ENCODE peak calls at places on chromosomes 4 and X, in four cellular contexts. D is stomach, O is suprapubic skin, C is A549. A is an unnamed sample.

GRCh38 chrX:22202251-22202650 is 70.5 kb upstream of the CBLL2 start:
- DNase-seq in D (no peak), O (no peak), C (no peak), A (no peak)

GRCh38 chr4:188839704-188840103 is 700.5 kb downstream of the TRIML1 start:
- DNase-seq in D (no peak), O (no peak), C (no peak), A (no peak)

GRCh38 chr4:56696056-56696455 is 15.0 kb upstream of the HOPX start:
- DNase-seq in D (no peak), O (no peak), C (no peak), A (no peak)

GRCh38 chrX:129823115-129823514 is 20.6 kb downstream of the ZDHHC9 start:
- DNase-seq in D (peak; percentile 33), O (no peak), C (peak; percentile 58), A (peak; percentile 24)

GRCh38 chrX:22032084-22032483 is at the start of gene PHEX:
- DNase-seq in D (no peak), O (no peak), C (no peak), A (no peak)

GRCh38 chr4:26741491-26741871 is 119.2 kb upstream of the STIM2 start:
- DNase-seq in D (no peak), O (no peak), C (no peak), A (no peak)

GRCh38 chrX:81866873-81867272 is 665.0 kb downstream of the SH3BGRL start:
- DNase-seq in D (no peak), O (no peak), C (no peak), A (no peak)

GRCh38 chr4:135770505-135770904 is 1568.9 kb upstream of the PABPC4L start:
- DNase-seq in D (no peak), O (no peak), C (no peak), A (no peak)

GRCh38 chrX:115630204-115630603 is 69.2 kb downstream of the PLS3 start:
- DNase-seq in D (no peak), O (no peak), C (no peak), A (no peak)

GRCh38 chr4:11585506-11585905 is 156.8 kb upstream of the HS3ST1 start:
- DNase-seq in D (peak; percentile 27), O (no peak), C (peak; percentile 17), A (peak; percentile 34)

GRCh38 chr4:7803992-7804758 is 135.5 kb downstream of the AFAP1 start:
- DNase-seq in D (peak; percentile 88), O (peak; percentile 90), C (peak; percentile 81), A (peak; percentile 90)

GRCh38 chrX:82362990-82363389 is 1145.1 kb upstream of the POU3F4 start:
- DNase-seq in D (no peak), O (no peak), C (no peak), A (no peak)

GRCh38 chrX:20001615-20002014 is 10.8 kb upstream of the BCLAF3 start:
- DNase-seq in D (no peak), O (no peak), C (no peak), A (no peak)

GRCh38 chrX:123878177-123878576 is 18.3 kb downstream of the XIAP start:
- DNase-seq in D (no peak), O (no peak), C (no peak), A (no peak)

GRCh38 chr4:125529071-125529470 is 214.3 kb downstream of the FAT4 start:
- DNase-seq in D (no peak), O (no peak), C (no peak), A (no peak)

GRCh38 chr4:151644625-151645024 is 116.2 kb downstream of the GATB start:
- DNase-seq in D (no peak), O (no peak), C (peak; percentile 6), A (no peak)

GRCh38 chr4:140092094-140092820 is 61.7 kb downstream of the MAML3 start:
- DNase-seq in D (peak; percentile 43), O (no peak), C (peak; percentile 53), A (no peak)

GRCh38 chr4:107562306-107562705 is 157.7 kb downstream of the PAPSS1 start:
- DNase-seq in D (no peak), O (no peak), C (no peak), A (no peak)

GRCh38 chr4:98955229-98955628 is 26.3 kb upstream of the EIF4E start:
- DNase-seq in D (no peak), O (no peak), C (no peak), A (no peak)

DNA sequence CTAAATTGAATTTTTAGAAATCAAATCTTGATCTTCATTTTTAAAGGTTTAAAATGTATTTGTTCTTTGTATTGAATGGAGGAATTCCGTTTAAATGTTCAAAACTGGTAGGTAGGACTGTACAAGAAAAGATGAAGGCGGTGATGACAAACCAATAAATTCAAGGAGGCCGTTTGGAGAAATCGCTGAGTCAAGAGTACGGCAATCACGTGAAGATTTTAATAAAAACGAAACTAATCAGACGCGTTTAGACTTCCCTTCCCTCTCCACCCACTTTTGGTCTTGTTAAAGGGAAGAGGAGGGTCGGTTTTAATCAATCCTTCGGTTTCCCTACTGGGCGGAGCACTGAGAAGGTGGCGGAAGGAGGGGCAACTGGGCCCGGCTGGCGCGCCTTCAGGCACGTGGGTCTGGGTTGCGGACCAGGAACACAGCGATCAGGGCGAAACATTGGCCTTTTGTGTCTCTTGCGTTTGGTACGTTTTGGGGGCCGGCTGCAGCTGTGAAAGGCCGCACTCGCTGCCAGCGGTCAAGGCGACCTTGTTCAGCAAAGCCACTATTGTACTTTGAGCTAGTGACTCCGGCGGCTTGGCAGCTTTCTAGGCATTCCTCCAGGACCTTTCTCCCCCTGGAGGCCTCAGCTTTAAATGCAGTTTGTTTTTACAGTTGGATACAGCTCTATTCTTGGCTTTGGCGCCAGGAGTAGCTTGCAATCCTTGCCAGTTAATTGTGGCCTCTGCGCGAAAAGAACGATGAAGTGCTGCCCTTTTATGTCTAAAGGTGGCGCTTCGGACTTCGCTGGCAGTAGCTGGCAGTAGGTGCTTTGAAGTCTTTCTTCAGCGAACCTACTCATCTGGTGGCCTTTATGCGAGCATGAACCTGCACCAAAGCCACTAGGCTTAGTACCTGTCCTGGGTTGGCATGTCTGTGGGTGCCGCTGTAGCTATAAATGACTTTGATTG is 16.7 kb upstream of the LAMP2 start:
- DNase-seq in D (peak; percentile 76), O (peak; percentile 81), C (peak; percentile 92), A (peak; percentile 66)
- TF ChIP-seq POLR2A in D (no peak), O (peak; percentile 32), C (peak; percentile 39), A (peak; percentile 35)

DNA sequence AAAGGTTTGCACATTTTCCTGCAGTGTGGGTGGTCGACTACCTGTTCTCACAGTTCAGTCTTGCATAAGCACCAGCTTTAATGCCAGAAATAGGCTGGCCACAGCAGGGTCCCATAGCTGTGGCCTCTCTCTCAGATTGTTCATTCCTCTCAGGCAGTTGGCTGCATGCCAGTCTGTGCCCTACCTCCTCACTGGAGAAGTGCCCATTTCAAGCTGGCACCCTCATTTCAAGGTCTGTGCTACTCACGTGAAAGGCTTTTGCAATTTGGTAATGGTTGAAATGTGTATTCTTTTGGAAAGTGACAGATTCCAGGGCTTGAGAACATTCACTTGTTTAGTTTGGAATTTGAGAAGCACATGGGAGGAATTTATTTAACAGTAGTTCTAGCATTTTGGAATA is 28.9 kb upstream of the MTMR1 start:
- DNase-seq in D (peak; percentile 76), O (no peak), C (no peak), A (no peak)
- TF ChIP-seq EP300 in D (no peak), O (no peak), C (no peak), A (no peak)

GRCh38 chr4:156971623-156972369 is at the start of gene PDGFC:
- DNase-seq in D (peak; percentile 75), O (peak; percentile 88), C (peak; percentile 57), A (peak; percentile 31)
- TF ChIP-seq POLR2A in D (no peak), O (peak; percentile 57), C (no peak), A (peak; percentile 30)

GRCh38 chr4:25160714-25161598 is 707 bp upstream of the SEPSECS start:
- DNase-seq in D (no peak), O (no peak), C (no peak), A (no peak)

GRCh38 chr4:25161599-25161960 is 1.3 kb upstream of the SEPSECS start:
- DNase-seq in D (no peak), O (no peak), C (no peak), A (no peak)

GRCh38 chr4:25158817-25159216 is 1.4 kb downstream of the SEPSECS start:
- DNase-seq in D (no peak), O (no peak), C (no peak), A (no peak)

GRCh38 chr4:25162566-25162965 is 2.3 kb upstream of the SEPSECS start:
- DNase-seq in D (no peak), O (no peak), C (no peak), A (no peak)

GRCh38 chr4:25159837-25160713 is at the start of gene SEPSECS:
- DNase-seq in D (peak; percentile 99), O (peak; percentile 99), C (peak; percentile 95), A (peak; percentile 93)
- TF ChIP-seq EP300 in D (no peak), O (no peak), C (no peak), A (peak; percentile 79)

GRCh38 chr4:82745173-82745842 is 53.3 kb downstream of the SCD5 start:
- DNase-seq in D (no peak), O (no peak), C (no peak), A (no peak)

GRCh38 chr4:82748176-82748575 is 50.4 kb downstream of the SCD5 start:
- DNase-seq in D (no peak), O (no peak), C (no peak), A (no peak)

GRCh38 chr4:82748781-82749504 is 49.7 kb downstream of the SCD5 start:
- DNase-seq in D (no peak), O (no peak), C (no peak), A (no peak)

GRCh38 chr4:82744284-82744963 is 54.2 kb downstream of the SCD5 start:
- DNase-seq in D (peak; percentile 82), O (no peak), C (no peak), A (no peak)

DNA sequence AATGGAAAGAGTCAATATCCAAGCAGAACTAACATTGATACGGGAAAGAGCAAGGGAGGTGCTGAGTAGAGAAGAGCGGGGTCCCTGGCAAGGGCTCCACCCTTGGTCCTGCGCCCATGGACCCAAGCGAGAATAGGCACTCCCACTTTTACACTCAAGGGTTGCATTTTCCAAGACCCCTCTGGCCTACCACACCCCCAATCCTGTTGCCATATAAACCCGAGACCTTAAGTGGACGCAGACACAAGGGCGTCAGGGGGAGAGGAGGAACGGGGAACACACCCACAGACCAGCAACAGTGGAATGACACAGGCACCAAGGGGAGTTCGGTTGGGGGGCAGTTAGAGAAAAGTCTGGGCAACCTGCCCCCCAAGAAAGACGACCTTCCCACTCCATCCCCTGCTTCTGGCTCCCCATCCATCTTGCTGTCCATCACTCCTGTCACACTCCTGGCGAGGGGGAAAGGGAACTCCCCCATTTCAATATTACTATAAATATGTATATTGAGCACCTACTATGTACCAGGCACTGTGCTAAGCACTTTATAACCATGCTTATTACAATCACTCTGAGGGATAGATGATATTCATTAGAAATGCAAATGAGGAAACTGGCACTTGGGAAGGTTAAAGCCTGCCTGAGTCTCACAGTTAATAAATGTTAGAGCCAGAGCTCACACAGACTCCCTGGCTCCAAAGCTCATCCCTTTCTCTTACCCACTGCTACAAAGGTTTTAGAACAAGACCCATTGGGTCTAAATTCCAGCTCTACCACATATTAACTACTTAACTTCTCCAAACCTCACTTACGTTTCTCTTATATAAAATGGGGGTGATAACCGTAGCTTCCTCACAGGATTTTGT is 51.7 kb downstream of the SCD5 start:
- DNase-seq in D (no peak), O (no peak), C (no peak), A (no peak)
- TF ChIP-seq POLR2A in D (no peak), O (no peak), C (no peak), A (no peak)